ENCODE peak calls at places on chromosome 9, in four cellular contexts. E, N, Q and T are unnamed samples. For H3K4me1, the result is how much of the 10 kb centered on the place peaks cover.

GRCh38 chr9:125993423-125993935 is 246.3 kb downstream of the PBX3 start:
- DNase-seq in E (no peak), N (no peak), Q (no peak), T (no peak)

GRCh38 chr9:111992523-111992922 is 95.9 kb downstream of the UGCG start:
- DNase-seq in E (no peak), N (peak), Q (peak), T (peak)

GRCh38 chr9:93309889-93310425 is 126.0 kb downstream of the WNK2 start:
- DNase-seq in E (no peak), N (no peak), Q (no peak), T (no peak)

GRCh38 chr9:21037278-21037677 is 5.8 kb upstream of the HACD4 start:
- DNase-seq in E (no peak), N (no peak), Q (peak), T (no peak)

GRCh38 chr9:84271004-84271886 is 69.3 kb downstream of the SLC28A3 start:
- DNase-seq in E (peak), N (peak), Q (peak), T (peak)

GRCh38 chr9:21974542-21975409 is 19.4 kb downstream of the CDKN2A start:
- DNase-seq in E (peak), N (peak), Q (peak), T (peak)

GRCh38 chr9:113933188-113933587 is 57.1 kb downstream of the ZNF618 start:
- DNase-seq in E (no peak), N (no peak), Q (no peak), T (no peak)

GRCh38 chr9:109132473-109133095 is 12.8 kb upstream of the TMEM245 start:
- DNase-seq in E (no peak), N (no peak), Q (no peak), T (no peak)

GRCh38 chr9:4828776-4829175 is 36.0 kb downstream of the RCL1 start:
- DNase-seq in E (no peak), N (peak), Q (no peak), T (peak)

GRCh38 chr9:107193251-107193650 is 89.8 kb upstream of the RAD23B start:
- DNase-seq in E (no peak), N (no peak), Q (no peak), T (no peak)

GRCh38 chr9:87865626-87866025 is 17.1 kb upstream of the SPATA31E1 start:
- DNase-seq in E (no peak), N (no peak), Q (no peak), T (peak)

GRCh38 chr9:116467740-116468351 is 219.3 kb upstream of the TRIM32 start:
- DNase-seq in E (no peak), N (peak), Q (peak), T (no peak)

GRCh38 chr9:130219661-130220081 is 45.9 kb upstream of the HMCN2 start:
- DNase-seq in E (no peak), N (no peak), Q (peak), T (no peak)

GRCh38 chr9:18208166-18209059 is 265.5 kb upstream of the ADAMTSL1 start:
- DNase-seq in E (peak), N (peak), Q (peak), T (peak)

GRCh38 chr9:133405508-133406009 is 12.3 kb downstream of the REXO4 start:
- DNase-seq in E (no peak), N (peak), Q (no peak), T (peak)

GRCh38 chr9:107437716-107438115 is 51.9 kb downstream of the KLF4 start:
- DNase-seq in E (no peak), N (no peak), Q (peak), T (no peak)

GRCh38 chr9:129945314-129945713 is 97.7 kb downstream of the FNBP1 start:
- DNase-seq in E (no peak), N (no peak), Q (no peak), T (no peak)

GRCh38 chr9:97570899-97571298 is 62.3 kb downstream of the TSTD2 start:
- DNase-seq in E (no peak), N (no peak), Q (no peak), T (no peak)

GRCh38 chr9:104997536-104997935 is 69.6 kb upstream of the ABCA1 start:
- DNase-seq in E (no peak), N (no peak), Q (no peak), T (no peak)

GRCh38 chr9:115675834-115676233 is 477.8 kb upstream of the PAPPA start:
- DNase-seq in E (no peak), N (no peak), Q (no peak), T (no peak)

GRCh38 chr9:129580211-129580915 is 40.5 kb downstream of the C9orf50 start:
- DNase-seq in E (no peak), N (no peak), Q (no peak), T (no peak)

GRCh38 chr9:92952861-92953620 is 5.7 kb downstream of the FGD3 start:
- DNase-seq in E (no peak), N (no peak), Q (no peak), T (no peak)

GRCh38 chr9:77750981-77751340 is 102.8 kb upstream of the GNA14 start:
- DNase-seq in E (no peak), N (no peak), Q (no peak), T (no peak)

GRCh38 chr9:92763721-92764380 is 782 bp downstream of the BICD2 start:
- DNase-seq in E (peak), N (peak), Q (no peak), T (no peak)

GRCh38 chr9:137437691-137438590 is 3.2 kb downstream of the ENTPD8 start:
- DNase-seq in E (no peak), N (no peak), Q (no peak), T (no peak)

GRCh38 chr9:16866542-16866941 is 3.9 kb downstream of the BNC2 start:
- DNase-seq in E (no peak), N (peak), Q (no peak), T (peak)

GRCh38 chr9:23821400-23822181 is 4.4 kb downstream of the ELAVL2 start:
- DNase-seq in E (peak), N (peak), Q (peak), T (no peak)

GRCh38 chr9:131169567-131169966 is 44.2 kb downstream of the NUP214 start:
- DNase-seq in E (no peak), N (no peak), Q (no peak), T (no peak)

GRCh38 chr9:128118971-128119665 is 8.4 kb downstream of the PTGES2 start:
- DNase-seq in E (no peak), N (no peak), Q (no peak), T (no peak)

GRCh38 chr9:101465330-101465915 is 29.8 kb upstream of the ALDOB start:
- DNase-seq in E (peak), N (peak), Q (peak), T (peak)

GRCh38 chr9:129471201-129472019 is 149.5 kb downstream of the C9orf50 start:
- DNase-seq in E (no peak), N (no peak), Q (no peak), T (no peak)

GRCh38 chr9:117547904-117548303 is 133.0 kb upstream of the ASTN2 start:
- DNase-seq in E (no peak), N (no peak), Q (no peak), T (no peak)

GRCh38 chr9:133962341-133962740 is 29.8 kb downstream of the VAV2 start:
- DNase-seq in E (no peak), N (no peak), Q (no peak), T (no peak)

GRCh38 chr9:90432951-90433350 is 209.7 kb downstream of the DIRAS2 start:
- DNase-seq in E (no peak), N (peak), Q (no peak), T (no peak)
- H2BK120ac ChIP-seq in E (no peak), N (no peak), Q (peak), T (no peak)

GRCh38 chr9:71755869-71756268 is 12.4 kb downstream of the CEMIP2 start:
- DNase-seq in E (no peak), N (no peak), Q (no peak), T (no peak)
- H3K4me1 ChIP-seq in E (under half), N (under half), Q (under half), T (under half)

DNA sequence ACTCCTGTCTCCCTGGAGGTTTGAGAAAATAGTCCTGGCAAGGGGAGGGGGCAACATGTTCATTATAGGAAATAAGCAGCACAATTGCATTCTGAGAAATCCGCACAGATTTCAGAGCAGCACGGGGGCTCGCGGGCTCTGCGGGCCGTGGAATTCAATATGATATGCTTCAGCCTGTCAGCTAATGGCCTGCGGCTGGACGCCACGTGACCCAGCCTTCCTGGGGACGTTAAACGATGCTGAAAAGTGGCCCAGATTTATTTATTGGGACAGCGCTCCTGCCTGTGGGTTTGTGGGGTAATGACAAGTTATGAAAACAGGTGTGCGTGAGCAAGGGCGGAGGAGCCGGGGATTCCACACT is 156.5 kb downstream of the DAB2IP start:
- DNase-seq in E (no peak), N (no peak), Q (no peak), T (no peak)
- H2BK120ac ChIP-seq in E (no peak), N (no peak), Q (no peak), T (no peak)

GRCh38 chr9:36486454-36486932 is 86.2 kb upstream of the MELK start:
- DNase-seq in E (peak), N (peak), Q (no peak), T (peak)

GRCh38 chr9:36487482-36488321 is 85.0 kb upstream of the MELK start:
- DNase-seq in E (peak), N (peak), Q (peak), T (peak)

GRCh38 chr9:36486933-36487481 is 85.7 kb upstream of the MELK start:
- DNase-seq in E (peak), N (peak), Q (peak), T (no peak)

GRCh38 chr9:36484124-36484523 is 84.1 kb upstream of the RNF38 start:
- DNase-seq in E (no peak), N (no peak), Q (no peak), T (peak)

DNA sequence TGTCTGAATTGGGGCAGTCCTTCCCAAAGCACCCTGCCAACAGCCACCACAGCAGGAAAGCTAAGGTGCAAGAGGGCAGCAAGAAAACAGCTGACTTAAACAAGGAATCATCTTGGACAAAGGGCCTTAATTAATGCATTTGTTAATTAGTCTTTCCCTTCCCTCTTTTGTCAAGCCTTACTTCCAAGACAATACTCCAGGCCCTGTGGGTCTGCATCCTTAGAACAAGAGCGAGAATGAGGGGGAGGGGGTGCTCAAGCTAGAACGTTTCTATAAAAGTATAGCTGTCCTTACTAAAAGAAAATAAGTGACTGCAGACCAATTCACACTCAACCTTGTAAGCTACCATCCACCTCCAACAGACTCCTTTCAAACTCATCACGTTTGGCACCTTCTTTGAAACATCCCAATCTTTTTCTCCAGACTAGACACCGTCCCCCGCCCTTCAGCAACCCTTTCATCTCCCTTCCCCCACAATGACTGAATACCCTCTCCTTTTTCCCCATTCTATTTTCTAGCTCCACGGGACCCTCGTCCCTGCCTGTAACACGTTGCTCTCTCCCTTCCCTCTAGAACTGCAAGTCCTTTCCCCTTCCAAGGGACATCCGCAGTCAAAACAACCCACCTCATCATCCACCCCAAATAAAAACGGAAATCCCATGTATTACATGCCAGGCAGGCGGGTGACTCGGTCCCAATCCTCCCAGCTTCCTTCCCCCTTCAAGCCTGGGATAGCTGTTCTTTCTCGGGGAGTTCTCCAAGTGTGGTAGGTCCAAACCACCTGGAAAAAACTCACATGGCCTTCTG is 85.8 kb upstream of the RNF38 start:
- DNase-seq in E (peak), N (no peak), Q (peak), T (peak)
- H3K4me1 ChIP-seq in E (under half), N (under half), Q (under half), T (under half)

DNA sequence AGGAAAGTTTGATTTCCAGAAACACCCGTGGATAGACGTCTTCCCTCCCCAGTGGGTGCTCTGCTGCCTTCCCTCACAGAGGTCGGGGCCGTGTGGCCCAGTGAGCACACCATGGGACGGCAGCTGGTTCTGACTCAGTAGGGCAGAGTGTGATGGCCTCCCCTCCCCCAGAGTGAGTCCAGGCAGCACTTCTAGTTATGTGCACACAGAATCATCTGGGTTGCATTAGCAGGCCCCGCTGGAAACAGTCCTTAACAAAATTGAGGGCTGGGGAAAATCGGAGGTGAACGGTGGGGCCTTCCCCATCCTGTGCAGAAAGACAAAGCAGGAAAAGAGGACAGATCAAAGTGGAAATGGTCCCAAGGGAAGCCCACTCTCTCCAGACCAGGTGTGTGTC is 201.3 kb downstream of the AOPEP start:
- DNase-seq in E (no peak), N (no peak), Q (no peak), T (no peak)
- H2BK120ac ChIP-seq in E (no peak), N (no peak), Q (no peak), T (peak)

DNA sequence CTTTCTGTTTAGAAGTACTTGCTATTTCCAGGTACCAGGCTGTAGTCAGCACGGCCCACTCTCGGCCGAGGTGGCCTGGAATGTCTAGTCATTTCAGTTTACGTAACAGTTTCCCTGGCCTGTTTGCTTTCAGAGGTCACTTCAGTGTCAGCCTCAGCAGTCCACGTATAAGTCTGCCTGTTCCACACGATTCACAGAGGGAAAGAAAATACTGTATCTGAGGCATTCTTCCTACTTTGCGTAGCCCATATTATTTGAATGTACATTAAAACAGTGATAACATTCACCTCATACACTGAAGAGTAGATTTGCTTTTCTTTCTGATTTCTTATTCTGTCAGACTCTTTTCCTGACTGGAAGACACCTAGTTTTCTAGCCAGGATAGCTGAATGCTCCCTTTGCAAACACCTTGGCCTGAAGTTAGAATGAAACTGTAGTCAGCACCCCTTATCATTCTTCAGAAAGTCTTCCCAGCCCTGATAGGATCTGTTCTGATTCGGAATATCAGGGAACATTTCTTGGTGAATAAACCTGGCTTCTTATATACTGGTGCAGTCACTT is 140.9 kb downstream of the AOPEP start:
- DNase-seq in E (no peak), N (peak), Q (peak), T (peak)
- H3K4me1 ChIP-seq in E (under half), N (under half), Q (under half), T (under half)